ENCODE peak calls at places on chromosomes 4 and X, in four cellular contexts. D is H9, C is IMR-90, L is H1. P is an unnamed sample.

GRCh38 chrX:1140236-1140681 is 72.2 kb downstream of the CRLF2 start:
- DNase-seq in D (peak; percentile 12), C (no peak), L (no peak), P (no peak)

GRCh38 chr4:125434136-125434535 is 119.4 kb downstream of the FAT4 start:
- DNase-seq in D (no peak), C (peak; percentile 8), L (no peak), P (no peak)

GRCh38 chrX:72705814-72706213 is 8.3 kb downstream of the PHKA1 start:
- DNase-seq in D (no peak), C (no peak), L (no peak), P (no peak)

GRCh38 chr4:158873795-158874359 is 105.1 kb downstream of the FNIP2 start:
- DNase-seq in D (no peak), C (peak; percentile 96), L (no peak), P (peak; percentile 22)

GRCh38 chr4:8854866-8855265 is 16.8 kb downstream of the HMX1 start:
- DNase-seq in D (no peak), C (peak; percentile 24), L (no peak), P (no peak)

GRCh38 chr4:138981930-138982390 is 33.6 kb upstream of the NOCT start:
- DNase-seq in D (peak; percentile 31), C (peak; percentile 74), L (no peak), P (peak; percentile 72)

GRCh38 chrX:14916017-14916674 is 42.9 kb downstream of the MOSPD2 start:
- DNase-seq in D (no peak), C (peak; percentile 81), L (no peak), P (no peak)

GRCh38 chrX:19882066-19882775 is 5.2 kb downstream of the SH3KBP1 start:
- DNase-seq in D (no peak), C (no peak), L (no peak), P (peak; percentile 44)

GRCh38 chr4:97394653-97395052 is 748.6 kb downstream of the STPG2 start:
- DNase-seq in D (no peak), C (no peak), L (no peak), P (no peak)

GRCh38 chrX:150548684-150549083 is 19.7 kb upstream of the MTM1 start:
- DNase-seq in D (no peak), C (peak; percentile 39), L (no peak), P (no peak)

GRCh38 chrX:131734621-131735020 is 190.7 kb downstream of the OR13H1 start:
- DNase-seq in D (no peak), C (peak; percentile 81), L (no peak), P (no peak)

GRCh38 chr4:92969650-92970370 is 666.0 kb downstream of the GRID2 start:
- DNase-seq in D (no peak), C (peak; percentile 94), L (no peak), P (peak; percentile 71)

GRCh38 chr4:104848597-104849225 is 298.0 kb upstream of the TET2 start:
- DNase-seq in D (no peak), C (no peak), L (no peak), P (no peak)

GRCh38 chrX:23656684-23657083 is 10.6 kb upstream of the PRDX4 start:
- DNase-seq in D (no peak), C (peak; percentile 26), L (no peak), P (no peak)

GRCh38 chr4:132427125-132427524 is 722.0 kb upstream of the PCDH10 start:
- DNase-seq in D (no peak), C (no peak), L (no peak), P (no peak)

GRCh38 chr4:14241574-14241973 is 614.0 kb upstream of the BOD1L1 start:
- DNase-seq in D (no peak), C (no peak), L (no peak), P (no peak)

GRCh38 chrX:45806410-45807121 is 605.9 kb upstream of the DIPK2B start:
- DNase-seq in D (no peak), C (peak; percentile 92), L (no peak), P (peak; percentile 72)

GRCh38 chr4:184424279-184424678 is 50.1 kb downstream of the IRF2 start:
- DNase-seq in D (no peak), C (no peak), L (no peak), P (no peak)

GRCh38 chrX:38041237-38041636 is 34.9 kb downstream of the SYTL5 start:
- DNase-seq in D (no peak), C (no peak), L (no peak), P (no peak)

GRCh38 chrX:84363674-84364073 is 138.6 kb downstream of the HDX start:
- DNase-seq in D (no peak), C (no peak), L (no peak), P (no peak)

GRCh38 chrX:143304518-143304917 is 212.8 kb downstream of the SPANXN3 start:
- DNase-seq in D (no peak), C (no peak), L (no peak), P (no peak)

GRCh38 chr4:111066887-111067286 is 444.0 kb upstream of the PITX2 start:
- DNase-seq in D (no peak), C (peak; percentile 39), L (no peak), P (peak; percentile 10)

GRCh38 chr4:143337600-143338287 is 1.1 kb downstream of the GAB1 start:
- DNase-seq in D (peak; percentile 38), C (peak; percentile 58), L (no peak), P (peak; percentile 54)

GRCh38 chr4:22463179-22463578 is 52.7 kb downstream of the ADGRA3 start:
- DNase-seq in D (peak; percentile 45), C (no peak), L (no peak), P (no peak)

GRCh38 chr4:22462693-22463092 is 53.2 kb downstream of the ADGRA3 start:
- DNase-seq in D (peak; percentile 39), C (no peak), L (no peak), P (peak; percentile 78)

GRCh38 chr4:22466582-22466981 is 49.3 kb downstream of the ADGRA3 start:
- DNase-seq in D (no peak), C (no peak), L (no peak), P (no peak)

GRCh38 chr4:22465349-22465748 is 50.5 kb downstream of the ADGRA3 start:
- DNase-seq in D (no peak), C (no peak), L (no peak), P (no peak)

GRCh38 chr4:22465996-22466395 is 49.9 kb downstream of the ADGRA3 start:
- DNase-seq in D (no peak), C (no peak), L (no peak), P (no peak)
- H4K5ac ChIP-seq in D (no peak overlapping the region), C (no peak overlapping the region), L (no peak overlapping the region), P (no peak overlapping the region)

GRCh38 chr4:123564758-123565346 is 168.3 kb downstream of the SPRY1 start:
- DNase-seq in D (peak; percentile 78), C (peak; percentile 69), L (peak; percentile 41), P (peak; percentile 96)
- H4K5ac ChIP-seq in D (no peak overlapping the region), C (no peak overlapping the region), L (no peak overlapping the region), P (no peak overlapping the region)

DNA sequence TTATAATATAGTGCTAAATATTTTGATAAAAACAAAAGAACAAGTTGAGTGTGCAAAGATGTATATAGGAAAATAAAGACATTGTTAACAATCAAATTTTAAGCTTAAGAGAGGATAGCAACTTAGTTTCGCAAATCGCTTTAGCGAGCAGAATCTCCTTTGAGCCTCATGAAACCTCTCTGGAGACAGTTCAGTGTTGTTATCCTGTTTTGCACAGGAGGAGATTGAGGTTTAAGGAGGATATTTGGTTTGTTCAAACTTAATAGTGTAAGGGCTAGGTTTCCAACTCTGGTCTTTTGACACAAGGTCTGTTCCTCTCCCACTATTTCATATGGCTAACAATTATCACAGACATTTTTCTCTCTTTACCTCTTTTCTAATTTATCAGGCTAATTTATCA is 1848.5 kb upstream of the TENM3 start:
- DNase-seq in D (no peak), C (no peak), L (no peak), P (no peak)
- H4K5ac ChIP-seq in D (no peak overlapping the region), C (no peak overlapping the region), L (no peak overlapping the region), P (no peak overlapping the region)

GRCh38 chr4:112836895-112837294 is 200.0 kb downstream of the LARP7 start:
- DNase-seq in D (no peak), C (no peak), L (no peak), P (no peak)
- H4K5ac ChIP-seq in D (no peak overlapping the region), C (no peak overlapping the region), L (no peak overlapping the region), P (no peak overlapping the region)

GRCh38 chr4:37816006-37816405 is 10.5 kb upstream of the PGM2 start:
- DNase-seq in D (no peak), C (no peak), L (no peak), P (no peak)

GRCh38 chr4:37812713-37813112 is 13.8 kb upstream of the PGM2 start:
- DNase-seq in D (no peak), C (peak; percentile 62), L (no peak), P (peak; percentile 23)

GRCh38 chr4:37816719-37817118 is 9.8 kb upstream of the PGM2 start:
- DNase-seq in D (no peak), C (no peak), L (no peak), P (no peak)

GRCh38 chr4:37815591-37815990 is 10.9 kb upstream of the PGM2 start:
- DNase-seq in D (no peak), C (no peak), L (no peak), P (no peak)
- H4K5ac ChIP-seq in D (no peak overlapping the region), C (no peak overlapping the region), L (no peak overlapping the region), P (no peak overlapping the region)

GRCh38 chr4:64200001-64200555 is 209.2 kb downstream of the TECRL start:
- DNase-seq in D (no peak), C (no peak), L (no peak), P (no peak)
- H4K5ac ChIP-seq in D (no peak overlapping the region), C (no peak overlapping the region), L (no peak overlapping the region), P (no peak overlapping the region)

DNA sequence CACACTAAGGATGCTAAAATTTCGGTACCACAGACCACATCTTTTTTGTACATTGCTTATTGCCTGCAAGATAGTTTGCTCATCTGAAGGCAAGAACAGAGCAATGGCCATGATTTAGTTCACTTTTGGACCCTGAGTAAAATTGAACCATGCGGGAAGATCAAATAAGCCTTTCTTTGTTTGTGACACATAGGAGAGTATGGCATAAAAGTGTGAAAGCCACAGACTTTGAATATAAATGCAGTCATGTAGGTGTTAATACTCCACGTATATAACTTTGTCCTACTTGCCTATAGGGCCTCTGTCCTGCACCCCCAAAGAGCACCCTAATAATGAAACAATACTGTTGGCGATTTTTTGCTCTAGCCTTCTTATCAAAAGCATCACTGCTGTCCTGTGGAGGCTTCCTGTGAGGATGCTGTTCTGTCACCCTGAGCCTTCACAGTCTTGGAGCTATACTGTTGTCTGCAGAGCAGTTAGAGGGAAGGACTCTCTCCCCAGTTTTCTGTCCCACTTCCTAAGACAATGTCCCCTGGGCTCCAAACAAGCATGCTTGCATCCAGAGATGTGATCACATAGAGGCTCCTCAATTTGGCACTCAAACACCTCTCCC is 10.2 kb upstream of the CXCL13 start:
- DNase-seq in D (no peak), C (no peak), L (no peak), P (no peak)
- H4K5ac ChIP-seq in D (no peak overlapping the region), C (no peak overlapping the region), L (no peak overlapping the region), P (no peak overlapping the region)

GRCh38 chr4:19577121-19577520 is 674.6 kb upstream of the SLIT2 start:
- DNase-seq in D (no peak), C (peak; percentile 18), L (no peak), P (no peak)
- H4K5ac ChIP-seq in D (no peak overlapping the region), C (no peak overlapping the region), L (no peak overlapping the region), P (no peak overlapping the region)

P was measured in mesendoderm.